ENCODE peak calls at places on chromosomes 7 and 10, in nine cellular contexts. H is CD8-positive, alpha-beta memory T cell; M is mesenchymal stem cell; Z is sigmoid colon; N is GM23248; L is colonic mucosa; T is tibial artery; P is psoas muscle; J is cardiac muscle cell. X is an unnamed sample.

GRCh38 chr10:110163192-110163773 is 44.1 kb upstream of the MXI1 start:
- DNase-seq in H (no peak), M (no peak), Z (no peak), N (no peak), L (no peak), T (no peak), P (no peak), J (no peak), X (no peak)

GRCh38 chr7:106064836-106065559 is 47.1 kb downstream of the SYPL1 start:
- DNase-seq in H (no peak), M (peak; percentile 93), Z (peak; percentile 97), N (peak; percentile 99), L (peak; percentile 85), T (peak; percentile 87), P (peak; percentile 88), J (peak; percentile 96), X (peak; percentile 67)

GRCh38 chr7:27173412-27174076 is 576 bp downstream of the HOXA10 start:
- DNase-seq in H (no peak), M (peak; percentile 50), Z (peak; percentile 74), N (peak; percentile 74), L (no peak), T (peak; percentile 25), P (no peak), J (no peak), X (no peak)

GRCh38 chr10:14774797-14775196 is at the start of gene FAM107B:
- DNase-seq in H (no peak), M (no peak), Z (no peak), N (no peak), L (no peak), T (no peak), P (no peak), J (no peak), X (no peak)

GRCh38 chr10:26502988-26503387 is 64.8 kb downstream of the APBB1IP start:
- DNase-seq in H (no peak), M (no peak), Z (no peak), N (peak; percentile 15), L (no peak), T (no peak), P (no peak), J (peak; percentile 3), X (no peak)

GRCh38 chr10:91242940-91243339 is 22.5 kb downstream of the PCGF5 start:
- DNase-seq in H (no peak), M (no peak), Z (no peak), N (no peak), L (no peak), T (no peak), P (no peak), J (peak; percentile 6), X (no peak)

GRCh38 chr7:16040381-16040780 is 353.9 kb upstream of the MEOX2 start:
- DNase-seq in H (no peak), M (peak; percentile 13), Z (no peak), N (no peak), L (no peak), T (no peak), P (no peak), J (no peak), X (no peak)

GRCh38 chr7:133053321-133053891 is 28.5 kb downstream of the CHCHD3 start:
- DNase-seq in H (no peak), M (peak; percentile 94), Z (peak; percentile 72), N (peak; percentile 97), L (no peak), T (peak; percentile 65), P (no peak), J (peak; percentile 90), X (no peak)

GRCh38 chr10:4470231-4470840 is 355.7 kb upstream of the AKR1E2 start:
- DNase-seq in H (no peak), M (peak; percentile 49), Z (no peak), N (peak; percentile 89), L (no peak), T (no peak), P (no peak), J (peak; percentile 85), X (no peak)

GRCh38 chr7:123674399-123675091 is 18.9 kb downstream of the LMOD2 start:
- DNase-seq in H (no peak), M (peak; percentile 14), Z (no peak), N (peak; percentile 82), L (no peak), T (no peak), P (no peak), J (peak; percentile 25), X (no peak)

GRCh38 chr10:35875281-35875680 is 233.2 kb upstream of the FZD8 start:
- DNase-seq in H (no peak), M (peak; percentile 95), Z (no peak), N (peak; percentile 23), L (no peak), T (no peak), P (no peak), J (peak; percentile 88), X (no peak)

GRCh38 chr7:66662646-66663264 is 34.1 kb downstream of the KCTD7 start:
- DNase-seq in H (no peak), M (no peak), Z (no peak), N (no peak), L (no peak), T (no peak), P (no peak), J (no peak), X (no peak)

GRCh38 chr7:38678342-38679054 is 47.3 kb upstream of the AMPH start:
- DNase-seq in H (no peak), M (no peak), Z (no peak), N (no peak), L (no peak), T (no peak), P (no peak), J (no peak), X (no peak)

GRCh38 chr10:77513783-77514331 is 123.8 kb downstream of the KCNMA1 start:
- DNase-seq in H (no peak), M (peak; percentile 92), Z (peak; percentile 88), N (peak; percentile 95), L (peak; percentile 32), T (peak; percentile 68), P (peak; percentile 80), J (peak; percentile 70), X (no peak)

GRCh38 chr7:32204361-32205018 is 134.3 kb upstream of the PDE1C start:
- DNase-seq in H (no peak), M (peak; percentile 88), Z (peak; percentile 75), N (peak; percentile 90), L (peak; percentile 33), T (peak; percentile 61), P (peak; percentile 38), J (peak; percentile 90), X (peak; percentile 44)

GRCh38 chr10:124722812-124723783 is 21.1 kb downstream of the FAM53B start:
- DNase-seq in H (peak; percentile 27), M (no peak), Z (peak; percentile 64), N (peak; percentile 73), L (no peak), T (peak; percentile 49), P (no peak), J (no peak), X (no peak)

GRCh38 chr10:3671431-3671955 is 113.5 kb downstream of the KLF6 start:
- DNase-seq in H (no peak), M (no peak), Z (no peak), N (no peak), L (no peak), T (no peak), P (no peak), J (no peak), X (no peak)

GRCh38 chr10:91137011-91137643 is 83.3 kb upstream of the PCGF5 start:
- DNase-seq in H (no peak), M (no peak), Z (no peak), N (no peak), L (no peak), T (no peak), P (no peak), J (no peak), X (no peak)

GRCh38 chr7:111094387-111094786 is 3.5 kb downstream of the LRRN3 start:
- DNase-seq in H (no peak), M (no peak), Z (no peak), N (no peak), L (no peak), T (no peak), P (no peak), J (no peak), X (no peak)

GRCh38 chr7:111098011-111098925 is 7.3 kb downstream of the LRRN3 start:
- DNase-seq in H (peak; percentile 11), M (peak; percentile 43), Z (no peak), N (peak; percentile 70), L (no peak), T (no peak), P (no peak), J (peak; percentile 50), X (no peak)

GRCh38 chr7:111098926-111099250 is 8.0 kb downstream of the LRRN3 start:
- DNase-seq in H (no peak), M (no peak), Z (no peak), N (no peak), L (no peak), T (no peak), P (no peak), J (no peak), X (no peak)

GRCh38 chr7:111092406-111093160 is 1.7 kb downstream of the LRRN3 start:
- DNase-seq in H (no peak), M (no peak), Z (no peak), N (no peak), L (no peak), T (no peak), P (no peak), J (no peak), X (no peak)

DNA sequence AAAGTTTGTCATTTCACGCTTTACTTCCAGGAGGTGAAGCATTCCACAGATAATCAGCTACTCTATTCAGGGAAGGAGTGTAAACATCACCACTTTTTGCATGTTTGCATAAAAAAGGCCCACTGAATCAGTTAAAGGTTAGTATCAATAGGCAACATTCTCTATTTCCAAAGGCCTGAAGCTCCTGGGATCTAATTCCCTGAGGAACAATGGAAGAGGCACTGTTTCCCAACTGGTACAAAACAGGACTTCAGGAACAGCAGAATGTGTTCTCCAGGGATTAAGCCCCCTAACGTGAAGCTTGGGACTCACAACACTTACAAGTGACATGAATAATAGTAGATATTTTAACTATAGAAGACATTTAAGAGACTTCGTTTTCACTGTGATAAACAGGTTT is 6.1 kb downstream of the LRRN3 start:
- DNase-seq in H (no peak), M (no peak), Z (no peak), N (no peak), L (no peak), T (no peak), P (no peak), J (no peak), X (no peak)
- H3K27ac ChIP-seq in H (no peak overlapping the region), M (no peak overlapping the region), Z (no peak overlapping the region), N (no peak overlapping the region), L (no peak overlapping the region), T (no peak overlapping the region), P (no peak overlapping the region), J (no peak overlapping the region), X (no peak overlapping the region)

GRCh38 chr10:62054408-62054807 is 152.9 kb downstream of the ARID5B start:
- DNase-seq in H (no peak), M (no peak), Z (no peak), N (no peak), L (no peak), T (no peak), P (no peak), J (no peak), X (no peak)
- H3K4me1 ChIP-seq in H (peaks cover 53% of the 10 kb centered on the region), M (peaks cover 2% of the 10 kb centered on the region), Z (no peaks in the 10 kb centered on the region), N (peaks cover 82% of the 10 kb centered on the region), L (no peaks in the 10 kb centered on the region), T (no peaks in the 10 kb centered on the region), P (peaks cover 62% of the 10 kb centered on the region), J (peaks cover 47% of the 10 kb centered on the region), X (peaks cover 5% of the 10 kb centered on the region)

GRCh38 chr7:5222861-5223411 is 32.9 kb downstream of the WIPI2 start:
- DNase-seq in H (no peak), M (no peak), Z (peak; percentile 54), N (no peak), L (no peak), T (no peak), P (no peak), J (no peak), X (peak; percentile 69)
- H3K36me3 ChIP-seq in H (peaks cover 33% of the 10 kb centered on the region), M (peaks cover 94% of the 10 kb centered on the region), Z (peaks cover 53% of the 10 kb centered on the region), N (peaks cover 58% of the 10 kb centered on the region), L (peaks cover 22% of the 10 kb centered on the region), T (peaks cover 92% of the 10 kb centered on the region), P (peaks cover 2% of the 10 kb centered on the region), J (peaks cover 50% of the 10 kb centered on the region), X (peaks cover 25% of the 10 kb centered on the region)

GRCh38 chr10:48694371-48695030 is 9.8 kb downstream of the WDFY4 start:
- DNase-seq in H (no peak), M (no peak), Z (no peak), N (no peak), L (no peak), T (no peak), P (no peak), J (no peak), X (no peak)
- H3K27ac ChIP-seq in H (no peak overlapping the region), M (no peak overlapping the region), Z (no peak overlapping the region), N (no peak overlapping the region), L (no peak overlapping the region), T (no peak overlapping the region), P (no peak overlapping the region), J (no peak overlapping the region), X (no peak overlapping the region)